ENCODE peak calls at places on chromosomes 12 and 14, in six cellular contexts. X is H9, Z is GM12878, J is PC-9, A is left ventricle myocardium inferior, P is heart left ventricle. M is an unnamed sample.
A peak's percentile ranks its signal among the peaks of the same experiment; 100 is the strongest.

GRCh38 chr14:31090872-31091764 is 64.9 kb upstream of the STRN3 start:
- DNase-seq in X (no peak), J (no peak), P (no peak), A (no peak), Z (no peak), M (peak; percentile 34)

GRCh38 chr14:90905531-90905930 is 89.3 kb upstream of the TTC7B start:
- DNase-seq in J (no peak), Z (peak; percentile 31), A (no peak), X (no peak), P (no peak), M (no peak)

GRCh38 chr12:31732926-31733548 is 4.2 kb upstream of the AMN1 start:
- DNase-seq in X (peak; percentile 91), J (peak; percentile 78), Z (peak; percentile 64), A (no peak), P (no peak), M (no peak)

GRCh38 chr12:2982361-2982760 is 23.2 kb downstream of the TEAD4 start:
- DNase-seq in Z (no peak), A (no peak), J (no peak), P (no peak), X (no peak), M (no peak)

GRCh38 chr14:31716208-31716607 is 155.0 kb downstream of the NUBPL start:
- DNase-seq in J (no peak), X (no peak), P (no peak), A (no peak), Z (no peak), M (no peak)

GRCh38 chr12:116516657-116517056 is 42.5 kb upstream of the MAP1LC3B2 start:
- DNase-seq in A (no peak), Z (no peak), J (no peak), X (no peak), P (no peak), M (no peak)

GRCh38 chr14:85852900-85853299 is 323.0 kb downstream of the FLRT2 start:
- DNase-seq in A (no peak), Z (no peak), J (no peak), P (no peak), X (no peak), M (no peak)

GRCh38 chr14:92475451-92476187 is 38.0 kb upstream of the RIN3 start:
- DNase-seq in X (no peak), A (peak; percentile 68), Z (no peak), J (no peak), P (peak; percentile 67), M (peak; percentile 52)

GRCh38 chr12:131027876-131028586 is 74.3 kb downstream of the ADGRD1 start:
- DNase-seq in Z (no peak), A (no peak), P (no peak), J (no peak), X (no peak), M (no peak)

GRCh38 chr12:52816189-52816588 is 2.3 kb upstream of the KRT4 start:
- DNase-seq in X (no peak), P (no peak), Z (no peak), J (no peak), A (no peak), M (no peak)

GRCh38 chr12:6765048-6765633 is 1.0 kb upstream of the PTMS start:
- DNase-seq in Z (no peak), X (no peak), P (no peak), J (no peak), A (no peak), M (no peak)

GRCh38 chr14:67883717-67884116 is 64.1 kb downstream of the RAD51B start:
- DNase-seq in J (no peak), P (no peak), Z (no peak), X (no peak), A (no peak), M (no peak)

GRCh38 chr12:39236994-39237393 is 205.9 kb downstream of the KIF21A start:
- DNase-seq in P (no peak), J (no peak), A (no peak), X (no peak), Z (no peak), M (no peak)

GRCh38 chr14:94026173-94026885 is at the start of gene OTUB2:
- DNase-seq in J (peak; percentile 81), X (peak; percentile 98), A (peak; percentile 97), Z (peak; percentile 93), P (peak; percentile 98), M (peak; percentile 97)

GRCh38 chr14:26281280-26281998 is 316.4 kb downstream of the NOVA1 start:
- DNase-seq in Z (no peak), A (no peak), J (peak; percentile 34), X (no peak), P (no peak), M (no peak)

GRCh38 chr12:638948-639557 is 24.2 kb downstream of the NINJ2 start:
- DNase-seq in J (no peak), X (no peak), Z (no peak), P (no peak), A (no peak), M (no peak)

GRCh38 chr14:76382495-76382832 is 6.5 kb downstream of the ESRRB start:
- DNase-seq in Z (no peak), A (no peak), X (no peak), P (no peak), J (no peak), M (no peak)
- TF ChIP-seq CTCF in Z (no peak), A (no peak), X (no peak), P (no peak), J (no peak), M (no peak)

DNA sequence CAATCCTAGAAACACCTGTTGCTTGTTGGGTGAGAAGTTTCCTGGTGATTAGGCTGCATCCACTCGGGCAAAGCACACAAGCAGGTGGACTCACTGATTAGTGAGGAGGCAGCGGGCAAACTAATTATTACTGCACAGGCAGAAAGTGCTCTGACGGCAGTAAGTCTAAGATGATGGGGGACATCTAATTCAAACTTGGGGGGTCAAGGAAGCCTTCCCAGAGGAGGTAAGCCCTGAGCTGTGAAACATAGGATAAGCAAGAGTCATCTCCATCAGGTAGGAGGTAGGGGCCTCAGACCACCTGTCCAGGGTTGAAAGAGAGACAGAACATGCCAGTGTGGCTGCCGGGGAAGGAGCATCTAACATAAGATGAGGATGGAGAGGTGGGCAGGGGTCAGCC is 1578.4 kb upstream of the TMEM132C start:
- DNase-seq in X (no peak), Z (no peak), A (no peak), J (no peak), P (no peak), M (no peak)
- H3K9me3 ChIP-seq in X (no peaks in the 10 kb centered on the region), Z (no peaks in the 10 kb centered on the region), A (peaks cover 14% of the 10 kb centered on the region), J (no peaks in the 10 kb centered on the region), P (no peaks in the 10 kb centered on the region), M (peaks cover 9% of the 10 kb centered on the region)

GRCh38 chr12:118430516-118430915 is 54.2 kb downstream of the SUDS3 start:
- DNase-seq in P (no peak), A (no peak), J (no peak), Z (no peak), X (no peak), M (no peak)

GRCh38 chr12:118432812-118433540 is 56.6 kb downstream of the SUDS3 start:
- DNase-seq in X (no peak), P (no peak), Z (no peak), J (no peak), A (no peak), M (no peak)

GRCh38 chr12:118436986-118437385 is 60.6 kb downstream of the SUDS3 start:
- DNase-seq in P (no peak), J (no peak), Z (no peak), X (no peak), A (no peak), M (no peak)

GRCh38 chr12:118439068-118439467 is 62.7 kb downstream of the SUDS3 start:
- DNase-seq in J (no peak), A (no peak), Z (no peak), P (no peak), X (no peak), M (no peak)

DNA sequence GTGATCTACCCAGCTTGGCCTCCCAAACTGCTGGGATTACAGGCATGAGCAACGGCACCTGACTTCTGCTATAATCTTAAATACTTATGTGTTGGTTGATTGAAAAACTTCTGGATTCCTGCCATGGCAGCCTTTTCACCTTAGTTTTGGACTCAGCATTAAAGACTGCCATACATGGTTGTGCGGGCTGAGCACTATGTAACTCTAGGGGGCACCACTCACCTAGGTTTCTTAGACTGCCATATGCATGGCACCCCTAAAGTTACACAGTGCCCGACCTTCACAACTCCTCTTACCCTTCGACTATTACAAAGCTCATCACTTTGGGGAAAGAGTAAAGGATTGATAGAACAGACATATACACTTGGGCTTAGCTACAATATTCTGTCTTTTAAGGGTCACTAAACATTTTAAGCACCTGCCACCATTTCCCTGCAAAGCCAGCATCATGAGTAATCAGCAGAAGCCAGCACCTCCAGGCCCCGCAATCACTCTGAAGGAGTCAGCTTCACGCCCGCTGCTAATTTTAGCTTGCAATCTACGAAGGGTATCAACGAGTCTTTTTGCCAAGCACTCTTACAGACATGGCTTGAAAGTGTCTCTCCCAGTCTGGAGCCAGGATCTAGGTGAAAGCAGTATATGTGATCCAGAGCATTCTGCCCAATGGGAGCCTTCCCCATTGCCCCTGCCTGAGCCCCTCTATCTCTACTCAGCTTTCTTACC is 59.8 kb downstream of the SUDS3 start:
- DNase-seq in P (no peak), A (no peak), X (peak; percentile 55), J (peak; percentile 3), Z (no peak), M (no peak)
- TF ChIP-seq CTCF in P (peak; percentile 38), A (peak; percentile 55), X (peak; percentile 84), J (no peak), Z (peak; percentile 28), M (no peak)

GRCh38 chr14:69770559-69770958 is 3.6 kb downstream of the SRSF5 start:
- DNase-seq in P (no peak), J (no peak), Z (no peak), X (no peak), A (no peak), M (no peak)

GRCh38 chr14:69775012-69775411 is 8.1 kb downstream of the SRSF5 start:
- DNase-seq in A (no peak), Z (no peak), J (no peak), P (no peak), X (no peak), M (no peak)

GRCh38 chr14:69773571-69774276 is 6.8 kb downstream of the SRSF5 start:
- DNase-seq in Z (no peak), A (no peak), J (no peak), P (no peak), X (no peak), M (no peak)

GRCh38 chr14:69771136-69771535 is 4.2 kb downstream of the SRSF5 start:
- DNase-seq in Z (no peak), P (no peak), J (no peak), A (no peak), X (no peak), M (no peak)

DNA sequence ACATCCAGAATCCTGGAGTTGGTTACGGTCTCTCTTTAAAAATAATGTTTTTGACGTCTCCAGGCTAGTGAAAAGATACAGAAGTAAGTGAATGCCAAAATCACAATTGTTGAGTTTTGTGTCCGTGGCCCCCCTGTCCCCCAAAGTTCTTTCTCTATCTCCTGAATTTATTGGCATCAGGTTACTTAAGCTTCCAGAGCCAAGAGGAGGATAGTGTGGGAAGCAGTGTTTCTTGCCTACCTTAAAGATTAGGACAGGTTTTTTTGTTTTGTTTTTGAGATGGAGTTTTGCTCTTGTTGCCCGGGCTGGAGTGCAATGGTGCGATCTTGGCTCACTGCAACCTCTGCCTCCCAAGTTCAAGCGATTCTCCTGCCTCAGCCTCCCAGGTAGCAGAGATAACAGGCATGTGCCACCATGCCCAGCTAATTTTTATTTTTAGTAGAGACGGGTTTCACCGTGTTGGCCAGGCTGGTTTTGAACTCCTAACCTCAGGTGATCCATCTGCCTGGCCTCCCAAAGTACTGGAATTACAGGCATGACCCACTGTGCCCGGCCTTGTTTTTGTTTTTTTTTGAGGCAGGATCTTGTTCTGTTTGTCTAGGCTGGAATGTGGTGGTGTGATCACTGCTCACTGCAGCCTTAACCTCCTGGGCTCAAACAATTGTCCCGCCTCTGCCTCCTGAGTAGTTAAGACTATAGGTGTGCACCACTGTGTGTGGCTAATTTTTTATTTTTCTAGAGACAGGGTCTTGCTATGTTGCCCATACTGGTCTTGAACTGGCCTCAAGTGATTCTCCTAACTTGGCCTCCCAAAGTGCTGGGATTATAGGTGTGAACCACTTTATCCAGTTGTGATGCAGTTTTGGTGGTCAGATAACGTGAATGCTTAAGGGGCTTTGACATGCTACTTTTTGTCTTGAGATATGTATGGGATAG is 5.4 kb downstream of the SRSF5 start:
- DNase-seq in J (no peak), A (no peak), X (no peak), Z (no peak), P (no peak), M (no peak)
- H3K9me3 ChIP-seq in J (no peaks in the 10 kb centered on the region), A (no peaks in the 10 kb centered on the region), X (no peaks in the 10 kb centered on the region), Z (no peaks in the 10 kb centered on the region), P (no peaks in the 10 kb centered on the region), M (no peaks in the 10 kb centered on the region)